ENCODE peak calls at places on chromosomes 1 and 21, in nine cellular contexts. M, Y, B, D, A, L, I, E and H are unnamed samples.

GRCh38 chr21:37338671-37339526 is 27.7 kb upstream of the DYRK1A start:
- DNase-seq in M (peak), Y (peak), B (peak), D (no peak), A (peak), L (no peak), I (peak), E (no peak), H (peak)

GRCh38 chr1:75632350-75632949 is 21.5 kb upstream of the SLC44A5 start:
- DNase-seq in M (no peak), Y (no peak), B (peak), D (no peak), A (peak), L (no peak), I (no peak), E (no peak), H (peak)

GRCh38 chr1:94383966-94384408 is 34.2 kb upstream of the ABCD3 start:
- DNase-seq in M (no peak), Y (no peak), B (peak), D (no peak), A (peak), L (no peak), I (no peak), E (no peak), H (peak)

GRCh38 chr1:110280126-110280525 is 59.1 kb upstream of the RBM15 start:
- DNase-seq in M (no peak), Y (no peak), B (no peak), D (no peak), A (no peak), L (no peak), I (no peak), E (no peak), H (no peak)

GRCh38 chr1:109395602-109396512 is 1.9 kb downstream of the SORT1 start:
- DNase-seq in M (no peak), Y (no peak), B (peak), D (no peak), A (peak), L (no peak), I (peak), E (no peak), H (no peak)

GRCh38 chr21:40680311-40680710 is 166.6 kb downstream of the DSCAM start:
- DNase-seq in M (no peak), Y (no peak), B (no peak), D (no peak), A (no peak), L (no peak), I (no peak), E (no peak), H (no peak)

GRCh38 chr1:199029855-199030254 is 391.0 kb downstream of the PTPRC start:
- DNase-seq in M (no peak), Y (no peak), B (no peak), D (no peak), A (peak), L (no peak), I (no peak), E (no peak), H (peak)

GRCh38 chr1:227785812-227786608 is 29.5 kb upstream of the PRSS38 start:
- DNase-seq in M (no peak), Y (no peak), B (no peak), D (no peak), A (no peak), L (no peak), I (no peak), E (no peak), H (no peak)

GRCh38 chr21:42571391-42572150 is 57.9 kb downstream of the SLC37A1 start:
- DNase-seq in M (no peak), Y (no peak), B (no peak), D (peak), A (no peak), L (peak), I (no peak), E (no peak), H (no peak)

GRCh38 chr1:92951141-92951582 is 10.1 kb downstream of the DIPK1A start:
- DNase-seq in M (no peak), Y (no peak), B (peak), D (no peak), A (peak), L (no peak), I (peak), E (no peak), H (peak)

GRCh38 chr1:65255088-65256050 is 54.0 kb upstream of the DNAJC6 start:
- DNase-seq in M (peak), Y (no peak), B (no peak), D (no peak), A (peak), L (no peak), I (no peak), E (no peak), H (peak)

GRCh38 chr1:93738075-93738622 is 56.5 kb upstream of the BCAR3 start:
- DNase-seq in M (no peak), Y (peak), B (peak), D (no peak), A (peak), L (no peak), I (peak), E (no peak), H (peak)

GRCh38 chr1:29849038-29849750 is 612.9 kb downstream of the PTPRU start:
- DNase-seq in M (no peak), Y (no peak), B (peak), D (peak), A (peak), L (no peak), I (peak), E (no peak), H (peak)

GRCh38 chr1:46691997-46692790 is 20.5 kb downstream of the TEX38 start:
- DNase-seq in M (peak), Y (peak), B (no peak), D (no peak), A (no peak), L (no peak), I (no peak), E (no peak), H (peak)

GRCh38 chr1:18419845-18420184 is 60.9 kb upstream of the KLHDC7A start:
- DNase-seq in M (no peak), Y (no peak), B (no peak), D (no peak), A (no peak), L (no peak), I (no peak), E (no peak), H (no peak)

GRCh38 chr1:116556289-116557006 is 14.4 kb downstream of the CD58 start:
- DNase-seq in M (peak), Y (peak), B (peak), D (no peak), A (peak), L (peak), I (peak), E (no peak), H (peak)

GRCh38 chr1:109754738-109755137 is 9.0 kb downstream of the EPS8L3 start:
- DNase-seq in M (no peak), Y (no peak), B (no peak), D (no peak), A (no peak), L (no peak), I (no peak), E (no peak), H (no peak)

GRCh38 chr21:35072960-35073359 is 23.9 kb upstream of the RUNX1 start:
- DNase-seq in M (peak), Y (peak), B (no peak), D (no peak), A (no peak), L (no peak), I (no peak), E (no peak), H (peak)

GRCh38 chr1:61277129-61277801 is 194.9 kb downstream of the NFIA start:
- DNase-seq in M (no peak), Y (no peak), B (no peak), D (no peak), A (no peak), L (peak), I (no peak), E (no peak), H (peak)

GRCh38 chr1:76802094-76802493 is 65.2 kb upstream of the ST6GALNAC5 start:
- DNase-seq in M (no peak), Y (no peak), B (no peak), D (no peak), A (no peak), L (no peak), I (no peak), E (no peak), H (no peak)

GRCh38 chr1:175914115-175914514 is 170.7 kb upstream of the TNR start:
- DNase-seq in M (no peak), Y (no peak), B (no peak), D (no peak), A (no peak), L (no peak), I (no peak), E (no peak), H (no peak)

GRCh38 chr1:22636369-22636768 is at the start of gene C1QA:
- DNase-seq in M (peak), Y (peak), B (no peak), D (peak), A (no peak), L (peak), I (no peak), E (no peak), H (no peak)

GRCh38 chr1:199273837-199274379 is 635.1 kb downstream of the PTPRC start:
- DNase-seq in M (no peak), Y (no peak), B (no peak), D (no peak), A (peak), L (no peak), I (peak), E (no peak), H (peak)

GRCh38 chr1:18965206-18966173 is 9.0 kb upstream of the IFFO2 start:
- DNase-seq in M (no peak), Y (no peak), B (peak), D (peak), A (peak), L (no peak), I (peak), E (no peak), H (no peak)

GRCh38 chr1:163315773-163316374 is 5.9 kb upstream of the NUF2 start:
- DNase-seq in M (no peak), Y (no peak), B (peak), D (no peak), A (peak), L (peak), I (no peak), E (no peak), H (peak)

GRCh38 chr1:244011796-244012195 is 39.3 kb upstream of the ZBTB18 start:
- DNase-seq in M (no peak), Y (no peak), B (no peak), D (no peak), A (no peak), L (no peak), I (no peak), E (no peak), H (no peak)

GRCh38 chr1:170261669-170262068 is 115.9 kb downstream of the NTMT2 start:
- DNase-seq in M (no peak), Y (no peak), B (no peak), D (no peak), A (no peak), L (no peak), I (no peak), E (no peak), H (peak)

GRCh38 chr1:111856411-111857135 is 100.9 kb downstream of the DDX20 start:
- DNase-seq in M (no peak), Y (no peak), B (no peak), D (no peak), A (no peak), L (no peak), I (no peak), E (no peak), H (no peak)

GRCh38 chr1:48470506-48470905 is 1.5 kb downstream of the SPATA6 start:
- DNase-seq in M (peak), Y (peak), B (no peak), D (no peak), A (peak), L (peak), I (no peak), E (no peak), H (no peak)

GRCh38 chr1:43421976-43422750 is 31.6 kb downstream of the HYI start:
- DNase-seq in M (no peak), Y (no peak), B (no peak), D (no peak), A (no peak), L (no peak), I (no peak), E (no peak), H (no peak)

GRCh38 chr1:54331091-54331772 is 75.0 kb downstream of the SSBP3 start:
- DNase-seq in M (no peak), Y (no peak), B (no peak), D (no peak), A (no peak), L (no peak), I (no peak), E (no peak), H (peak)

GRCh38 chr1:240888039-240888786 is 276.3 kb upstream of the GREM2 start:
- DNase-seq in M (no peak), Y (no peak), B (peak), D (no peak), A (peak), L (no peak), I (no peak), E (no peak), H (no peak)

GRCh38 chr1:56576880-56577858 is 2.2 kb downstream of the PLPP3 start:
- DNase-seq in M (no peak), Y (no peak), B (peak), D (no peak), A (peak), L (peak), I (no peak), E (no peak), H (peak)

GRCh38 chr1:217889401-217889800 is 258.3 kb downstream of the SPATA17 start:
- DNase-seq in M (peak), Y (no peak), B (peak), D (no peak), A (peak), L (no peak), I (no peak), E (no peak), H (no peak)

GRCh38 chr1:26999440-26999987 is 6.0 kb downstream of the TRNP1 start:
- DNase-seq in M (peak), Y (peak), B (peak), D (no peak), A (peak), L (peak), I (peak), E (no peak), H (peak)

GRCh38 chr1:25442178-25442577 is 11.5 kb downstream of the MACO1 start:
- DNase-seq in M (no peak), Y (no peak), B (peak), D (no peak), A (peak), L (no peak), I (no peak), E (no peak), H (peak)

GRCh38 chr1:153353226-153353947 is 4.3 kb upstream of the S100A9 start:
- DNase-seq in M (no peak), Y (no peak), B (peak), D (peak), A (peak), L (no peak), I (no peak), E (no peak), H (peak)

GRCh38 chr1:87941292-87941946 is 612.7 kb downstream of the LMO4 start:
- DNase-seq in M (no peak), Y (no peak), B (no peak), D (no peak), A (no peak), L (no peak), I (no peak), E (no peak), H (no peak)

GRCh38 chr1:50681931-50682330 is 258.7 kb upstream of the DMRTA2 start:
- DNase-seq in M (no peak), Y (no peak), B (no peak), D (no peak), A (peak), L (no peak), I (no peak), E (no peak), H (peak)

DNA sequence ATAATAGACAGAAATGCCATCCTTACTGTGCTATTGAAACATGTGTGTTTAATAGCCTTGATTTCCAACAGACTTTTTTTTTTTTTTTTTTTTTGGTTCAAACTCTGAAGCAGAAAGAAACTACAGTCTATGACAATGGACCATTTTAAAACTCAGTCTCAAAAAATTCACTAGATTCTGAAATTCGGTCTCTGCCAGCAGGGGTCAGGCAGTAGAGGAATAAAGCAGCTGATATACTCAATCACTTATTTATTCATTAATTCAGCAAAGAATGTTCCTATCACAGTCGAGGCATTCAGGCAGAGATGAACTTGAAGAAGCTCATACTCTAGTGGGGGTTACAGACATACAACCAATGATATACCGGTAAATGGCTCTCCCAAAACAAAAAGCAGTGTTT is 260.9 kb upstream of the DMRTA2 start:
- DNase-seq in M (no peak), Y (no peak), B (no peak), D (no peak), A (no peak), L (no peak), I (no peak), E (no peak), H (no peak)
- TF ChIP-seq CTCF in M (no peak), Y (no peak), B (no peak), D (no peak), A (peak), L (no peak), I (peak), E (no peak), H (no peak)

GRCh38 chr1:33735624-33736023 is 128.3 kb upstream of the HMGB4 start:
- DNase-seq in M (no peak), Y (no peak), B (no peak), D (no peak), A (no peak), L (no peak), I (no peak), E (no peak), H (peak)
- TF ChIP-seq CTCF in M (no peak), Y (peak), B (no peak), D (no peak), A (no peak), L (peak), I (peak), E (no peak), H (peak)

GRCh38 chr1:149934326-149934725 is 2.4 kb downstream of the MTMR11 start:
- DNase-seq in M (no peak), Y (no peak), B (no peak), D (no peak), A (no peak), L (no peak), I (no peak), E (no peak), H (no peak)

GRCh38 chr1:149936076-149936991 is at the start of gene MTMR11:
- DNase-seq in M (no peak), Y (no peak), B (peak), D (no peak), A (peak), L (peak), I (no peak), E (no peak), H (peak)

GRCh38 chr1:149940427-149940826 is 3.7 kb upstream of the MTMR11 start:
- DNase-seq in M (no peak), Y (no peak), B (no peak), D (no peak), A (no peak), L (no peak), I (no peak), E (no peak), H (no peak)

GRCh38 chr1:149937779-149938178 is 1.1 kb upstream of the MTMR11 start:
- DNase-seq in M (no peak), Y (no peak), B (no peak), D (no peak), A (no peak), L (no peak), I (no peak), E (no peak), H (no peak)

DNA sequence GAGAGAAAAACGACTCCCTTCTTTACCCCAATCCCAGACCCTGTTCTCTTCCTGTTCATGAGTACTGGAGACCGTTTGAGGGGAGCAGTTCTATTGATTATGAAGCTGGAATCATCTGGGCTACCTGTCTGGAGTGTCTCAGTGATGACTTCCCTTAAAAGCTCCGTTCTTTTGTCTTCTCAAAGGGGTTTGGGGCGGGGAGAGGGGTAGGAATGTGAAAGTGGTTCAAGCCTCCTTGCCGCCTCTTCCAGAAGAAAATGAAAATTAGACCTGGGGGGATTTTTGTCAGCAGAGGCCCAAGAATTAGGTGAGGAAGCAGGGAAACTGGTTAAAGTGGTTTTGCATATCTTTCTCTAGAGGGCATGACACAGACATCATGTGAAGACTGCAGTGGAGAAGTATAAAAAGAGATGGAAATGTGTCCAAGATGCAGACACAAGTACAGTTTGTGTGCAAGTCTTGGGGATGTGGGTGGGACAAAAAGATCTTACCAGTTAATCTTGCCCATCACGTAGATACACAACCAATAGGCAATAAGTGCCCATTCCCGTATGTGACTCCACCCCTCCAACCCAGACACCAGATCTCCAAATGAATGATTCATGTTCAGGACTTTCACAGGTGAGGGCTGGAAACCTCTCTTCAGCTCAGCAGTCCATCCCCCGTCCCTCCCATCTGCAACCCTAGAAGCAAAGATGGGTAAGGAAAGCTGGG is 470 bp upstream of the MTMR11 start:
- DNase-seq in M (no peak), Y (no peak), B (peak), D (no peak), A (peak), L (no peak), I (peak), E (no peak), H (peak)
- TF ChIP-seq CTCF in M (no peak), Y (no peak), B (no peak), D (no peak), A (peak), L (no peak), I (peak), E (no peak), H (no peak)

GRCh38 chr21:16082038-16082816 is 352.4 kb downstream of the USP25 start:
- DNase-seq in M (no peak), Y (no peak), B (peak), D (no peak), A (peak), L (no peak), I (no peak), E (no peak), H (peak)
- TF ChIP-seq CTCF in M (peak), Y (peak), B (peak), D (no peak), A (peak), L (peak), I (peak), E (no peak), H (peak)

GRCh38 chr1:154992721-154993571 is 440 bp upstream of the LENEP start:
- DNase-seq in M (no peak), Y (no peak), B (peak), D (peak), A (no peak), L (peak), I (no peak), E (no peak), H (peak)
- TF ChIP-seq CTCF in M (no peak), Y (no peak), B (peak), D (no peak), A (peak), L (no peak), I (no peak), E (no peak), H (peak)

GRCh38 chr21:45303111-45303615 is 15.5 kb upstream of the POFUT2 start:
- DNase-seq in M (peak), Y (no peak), B (no peak), D (peak), A (no peak), L (no peak), I (no peak), E (no peak), H (no peak)
- TF ChIP-seq CTCF in M (no peak), Y (no peak), B (no peak), D (no peak), A (no peak), L (no peak), I (no peak), E (no peak), H (no peak)

DNA sequence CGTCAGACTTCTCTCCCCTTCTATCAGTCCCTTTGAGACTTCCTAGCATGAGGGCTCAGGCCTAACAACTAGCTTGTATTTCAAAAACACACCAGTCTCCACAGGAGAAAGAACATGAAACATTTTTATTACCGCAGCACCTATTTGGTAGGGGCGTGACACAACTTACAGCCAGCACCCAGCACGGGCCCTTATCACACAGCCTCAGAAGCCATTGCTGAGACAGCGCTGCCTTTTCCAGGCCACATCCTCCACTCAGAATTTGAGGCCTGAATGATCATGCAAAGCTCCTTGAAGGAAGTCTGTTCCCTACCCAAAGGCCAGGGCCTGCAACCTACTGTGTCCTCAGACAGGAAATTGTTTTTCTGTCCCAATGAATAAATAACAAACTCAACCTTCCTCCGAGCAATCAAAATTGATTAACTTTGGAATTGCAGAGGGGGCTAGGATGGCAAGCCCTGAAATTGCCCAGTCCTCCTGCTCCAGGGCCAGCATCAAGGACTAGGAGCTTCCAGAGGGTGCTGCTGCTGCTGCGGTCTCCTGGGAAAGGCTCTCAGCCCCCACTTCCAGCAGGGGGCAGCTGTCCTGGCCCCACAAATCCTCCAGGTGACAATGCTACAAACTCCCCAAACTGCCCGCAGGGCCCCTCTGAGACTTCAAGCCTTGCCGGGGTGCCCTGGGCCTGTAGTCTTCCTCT is 94.3 kb upstream of the GALNT2 start:
- DNase-seq in M (no peak), Y (no peak), B (peak), D (no peak), A (no peak), L (no peak), I (no peak), E (no peak), H (no peak)
- TF ChIP-seq CTCF in M (no peak), Y (peak), B (no peak), D (no peak), A (no peak), L (no peak), I (peak), E (no peak), H (no peak)